ENCODE peak calls at places on chromosomes 4 and X, in four cellular contexts. One of them, this sample, is unnamed.
A peak's percentile ranks its signal among the peaks of the same experiment; 100 is the strongest.

GRCh38 chr4:110900206-110900769 is 277.4 kb upstream of the PITX2 start:
- DNase-seq in WERI-Rb-1: no peak
- DNase-seq in H1: no peak
- DNase-seq in prostate gland: no peak
- DNase-seq in this sample: no peak

GRCh38 chr4:175906397-175906796 is 94.3 kb upstream of the GPM6A start:
- DNase-seq in prostate gland: no peak
- DNase-seq in H1: no peak
- DNase-seq in WERI-Rb-1: no peak
- DNase-seq in this sample: no peak

GRCh38 chr4:67750691-67751090 is 3.5 kb downstream of the GNRHR start:
- DNase-seq in H1: no peak
- DNase-seq in prostate gland: no peak
- DNase-seq in WERI-Rb-1: no peak
- DNase-seq in this sample: no peak

GRCh38 chrX:15856580-15856979 is 2.0 kb upstream of the AP1S2 start:
- DNase-seq in WERI-Rb-1: no peak
- DNase-seq in H1: no peak
- DNase-seq in prostate gland: no peak
- DNase-seq in this sample: no peak

GRCh38 chr4:48079972-48080391 is 54.1 kb downstream of the TXK start:
- DNase-seq in prostate gland: no peak
- DNase-seq in WERI-Rb-1: no peak
- DNase-seq in H1: no peak
- DNase-seq in this sample: no peak

GRCh38 chr4:123244233-123244632 is 152.4 kb upstream of the SPRY1 start:
- DNase-seq in H1: no peak
- DNase-seq in prostate gland: peak; percentile 68
- DNase-seq in WERI-Rb-1: no peak
- DNase-seq in this sample: no peak

GRCh38 chr4:26302390-26302897 is 18.4 kb upstream of the RBPJ start:
- DNase-seq in H1: no peak
- DNase-seq in prostate gland: no peak
- DNase-seq in WERI-Rb-1: no peak
- DNase-seq in this sample: no peak

GRCh38 chrX:20743054-20743453 is 476.3 kb upstream of the RPS6KA3 start:
- DNase-seq in prostate gland: no peak
- DNase-seq in H1: no peak
- DNase-seq in WERI-Rb-1: no peak
- DNase-seq in this sample: no peak

GRCh38 chr4:38856524-38857337 is at the start of gene TLR6:
- DNase-seq in prostate gland: peak; percentile 63
- DNase-seq in H1: no peak
- DNase-seq in WERI-Rb-1: peak; percentile 57
- DNase-seq in this sample: peak; percentile 71

GRCh38 chr4:38831653-38832052 is 25.0 kb downstream of the TLR6 start:
- DNase-seq in H1: no peak
- DNase-seq in WERI-Rb-1: no peak
- DNase-seq in prostate gland: no peak
- DNase-seq in this sample: no peak

GRCh38 chr4:142925161-142925560 is 79.1 kb upstream of the INPP4B start:
- DNase-seq in WERI-Rb-1: no peak
- DNase-seq in H1: no peak
- DNase-seq in prostate gland: no peak
- DNase-seq in this sample: no peak

GRCh38 chrX:108070891-108071290 is 20.5 kb downstream of the PSMD10 start:
- DNase-seq in WERI-Rb-1: no peak
- DNase-seq in prostate gland: no peak
- DNase-seq in H1: no peak
- DNase-seq in this sample: no peak

GRCh38 chr4:41718907-41719306 is 29.6 kb downstream of the PHOX2B start:
- DNase-seq in WERI-Rb-1: no peak
- DNase-seq in H1: no peak
- DNase-seq in prostate gland: no peak
- DNase-seq in this sample: no peak

GRCh38 chr4:8212606-8213005 is 13.5 kb downstream of the SH3TC1 start:
- DNase-seq in H1: no peak
- DNase-seq in WERI-Rb-1: no peak
- DNase-seq in prostate gland: no peak
- DNase-seq in this sample: no peak

GRCh38 chr4:81032174-81032551 is 1.7 kb downstream of the BMP3 start:
- DNase-seq in prostate gland: no peak
- DNase-seq in H1: no peak
- DNase-seq in WERI-Rb-1: no peak
- DNase-seq in this sample: no peak

GRCh38 chrX:13170966-13171558 is 126.6 kb upstream of the FAM9C start:
- DNase-seq in H1: no peak
- DNase-seq in WERI-Rb-1: no peak
- DNase-seq in prostate gland: no peak
- DNase-seq in this sample: no peak
- TF ChIP-seq CTCF in H1: no peak
- TF ChIP-seq CTCF in WERI-Rb-1: no peak
- TF ChIP-seq CTCF in prostate gland: no peak
- TF ChIP-seq CTCF in this sample: no peak

GRCh38 chr4:915595-915994 is 16.5 kb downstream of the GAK start:
- DNase-seq in WERI-Rb-1: no peak
- DNase-seq in H1: no peak
- DNase-seq in prostate gland: no peak
- DNase-seq in this sample: no peak
- H3K4me3 ChIP-seq in WERI-Rb-1: no peak overlapping the region
- H3K4me3 ChIP-seq in H1: no peak overlapping the region
- H3K4me3 ChIP-seq in prostate gland: no peak overlapping the region
- H3K4me3 ChIP-seq in this sample: no peak overlapping the region

DNA sequence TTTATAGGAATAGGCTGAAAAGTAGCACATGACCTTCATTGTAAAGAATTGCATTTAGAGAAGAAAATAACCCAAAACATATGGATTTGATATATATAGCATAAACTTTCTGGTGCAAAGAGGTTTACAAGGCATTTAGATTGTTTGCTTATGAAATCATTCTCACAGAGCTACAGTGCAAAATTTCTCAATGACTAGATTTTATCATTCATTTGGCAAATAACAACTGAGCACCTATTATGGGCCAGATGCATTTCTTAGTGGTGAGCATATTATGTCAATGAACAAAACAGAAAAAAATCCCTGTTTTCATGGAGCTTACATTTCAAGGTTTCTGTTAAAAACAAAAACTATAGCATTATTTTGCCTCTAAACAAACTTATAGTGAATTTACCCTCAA is 34.1 kb upstream of the TNIP3 start:
- DNase-seq in H1: no peak
- DNase-seq in WERI-Rb-1: no peak
- DNase-seq in prostate gland: no peak
- DNase-seq in this sample: no peak
- TF ChIP-seq CTCF in H1: no peak
- TF ChIP-seq CTCF in WERI-Rb-1: no peak
- TF ChIP-seq CTCF in prostate gland: no peak
- TF ChIP-seq CTCF in this sample: no peak

GRCh38 chr4:17512973-17513665 is 1.2 kb upstream of the QDPR start:
- DNase-seq in WERI-Rb-1: no peak
- DNase-seq in prostate gland: no peak
- DNase-seq in H1: no peak
- DNase-seq in this sample: no peak
- H3K4me3 ChIP-seq in WERI-Rb-1: no peak overlapping the region
- H3K4me3 ChIP-seq in prostate gland: no peak overlapping the region
- H3K4me3 ChIP-seq in H1: no peak overlapping the region
- H3K4me3 ChIP-seq in this sample: no peak overlapping the region

GRCh38 chrX:73940893-73941470 is 363.0 kb upstream of the ZCCHC13 start:
- DNase-seq in prostate gland: no peak
- DNase-seq in H1: no peak
- DNase-seq in WERI-Rb-1: no peak
- DNase-seq in this sample: no peak

GRCh38 chrX:73943572-73943899 is 360.4 kb upstream of the ZCCHC13 start:
- DNase-seq in WERI-Rb-1: no peak
- DNase-seq in H1: no peak
- DNase-seq in prostate gland: no peak
- DNase-seq in this sample: no peak

GRCh38 chrX:73944582-73944947 is 359.4 kb upstream of the ZCCHC13 start:
- DNase-seq in prostate gland: no peak
- DNase-seq in WERI-Rb-1: no peak
- DNase-seq in H1: no peak
- DNase-seq in this sample: no peak

GRCh38 chrX:73943900-73944581 is 359.9 kb upstream of the ZCCHC13 start:
- DNase-seq in prostate gland: peak; percentile 74
- DNase-seq in H1: peak; percentile 63
- DNase-seq in WERI-Rb-1: peak; percentile 91
- DNase-seq in this sample: peak; percentile 91
- TF ChIP-seq CTCF in prostate gland: no peak
- TF ChIP-seq CTCF in H1: no peak
- TF ChIP-seq CTCF in WERI-Rb-1: no peak
- TF ChIP-seq CTCF in this sample: no peak

GRCh38 chr4:5888222-5888701 is 4.6 kb downstream of the CRMP1 start:
- DNase-seq in WERI-Rb-1: peak; percentile 90
- DNase-seq in H1: no peak
- DNase-seq in prostate gland: no peak
- DNase-seq in this sample: no peak
- H3K4me3 ChIP-seq in WERI-Rb-1: peak overlapping the region; percentile 81
- H3K4me3 ChIP-seq in H1: peak overlapping the region; percentile 71
- H3K4me3 ChIP-seq in prostate gland: peak overlapping the region; percentile 37
- H3K4me3 ChIP-seq in this sample: peak overlapping the region; percentile 26

DNA sequence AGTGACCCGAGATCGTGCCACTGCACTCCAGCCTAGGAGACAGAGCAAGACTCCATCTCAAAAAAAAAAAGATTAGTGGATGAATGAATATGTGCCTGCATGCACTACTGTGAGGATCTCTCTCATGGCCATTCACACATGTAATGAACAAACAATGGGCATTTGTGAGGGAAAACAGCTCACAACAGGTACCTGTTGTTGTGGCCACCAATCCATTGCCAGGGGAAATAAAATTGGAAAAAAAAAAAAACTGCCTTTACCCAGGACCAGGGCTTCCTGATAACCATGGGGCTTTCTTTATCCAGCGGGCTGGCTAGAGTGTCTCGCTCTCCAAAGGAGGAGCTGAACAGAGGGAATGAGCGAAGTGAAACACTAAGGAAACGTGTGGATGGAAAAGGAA is 7.4 kb downstream of the SCD5 start:
- DNase-seq in prostate gland: no peak
- DNase-seq in WERI-Rb-1: no peak
- DNase-seq in H1: no peak
- DNase-seq in this sample: no peak
- TF ChIP-seq CTCF in prostate gland: no peak
- TF ChIP-seq CTCF in WERI-Rb-1: no peak
- TF ChIP-seq CTCF in H1: no peak
- TF ChIP-seq CTCF in this sample: no peak